ENCODE peak calls at places on chromosomes 13 and 19, in six cellular contexts. X is IMR-90, C is GM23338, M is brain microvascular endothelial cell, F is sigmoid colon, O is WERI-Rb-1. H is an unnamed sample. For H3K36me3 and H3K27me3, the result is how much of the 10 kb centered on the place peaks cover.

GRCh38 chr19:13993554-13994308 is 12.4 kb downstream of the RFX1 start:
- DNase-seq in O (no peak), C (no peak), X (no peak), F (no peak), M (peak), H (peak)

GRCh38 chr19:676343-677105 is at the start of gene FSTL3:
- DNase-seq in M (peak), X (no peak), C (no peak), O (no peak), F (no peak), H (peak)

GRCh38 chr19:2488942-2489731 is 13.2 kb downstream of the GADD45B start:
- DNase-seq in C (peak), X (no peak), M (no peak), F (no peak), O (no peak), H (peak)

GRCh38 chr19:10270616-10271394 is at the start of gene ICAM1:
- DNase-seq in O (peak), X (peak), F (peak), C (peak), M (peak), H (peak)

GRCh38 chr19:33558846-33559245 is 37.3 kb upstream of the PEPD start:
- DNase-seq in M (no peak), X (no peak), C (no peak), F (peak), O (no peak), H (no peak)

GRCh38 chr19:35738887-35739229 is 3.4 kb downstream of the IGFLR1 start:
- DNase-seq in X (no peak), C (no peak), F (no peak), O (no peak), M (no peak), H (no peak)

GRCh38 chr13:112105884-112106283 is 38.9 kb downstream of the SOX1 start:
- DNase-seq in F (no peak), M (no peak), O (no peak), X (no peak), C (peak), H (peak)

GRCh38 chr19:533485-534058 is 2.0 kb downstream of the CDC34 start:
- DNase-seq in X (no peak), F (peak), C (no peak), M (no peak), O (peak), H (no peak)

DNA sequence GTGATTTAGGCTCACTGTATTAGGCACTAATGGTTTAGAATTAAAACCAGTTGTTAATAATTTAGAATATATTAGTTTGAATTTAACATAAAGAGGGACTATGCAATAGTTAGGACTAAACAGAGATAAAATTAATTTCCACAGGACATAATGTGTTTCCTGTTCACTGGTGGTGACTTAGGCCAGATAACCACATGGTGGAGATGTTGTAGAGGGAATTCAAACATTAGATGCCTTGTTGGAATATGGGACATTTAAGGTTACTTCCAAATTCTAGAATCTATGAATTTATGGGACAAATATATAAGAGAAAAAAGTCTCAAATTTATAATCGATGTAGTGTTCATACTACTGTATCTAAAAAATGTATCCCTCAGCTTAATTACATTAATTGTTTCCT is 615.5 kb upstream of the KLHL1 start:
- DNase-seq in M (peak), F (no peak), C (no peak), O (no peak), X (no peak), H (no peak)
- H3K4me3 ChIP-seq in M (no peak), F (no peak), C (no peak), O (no peak), X (no peak), H (no peak)

DNA sequence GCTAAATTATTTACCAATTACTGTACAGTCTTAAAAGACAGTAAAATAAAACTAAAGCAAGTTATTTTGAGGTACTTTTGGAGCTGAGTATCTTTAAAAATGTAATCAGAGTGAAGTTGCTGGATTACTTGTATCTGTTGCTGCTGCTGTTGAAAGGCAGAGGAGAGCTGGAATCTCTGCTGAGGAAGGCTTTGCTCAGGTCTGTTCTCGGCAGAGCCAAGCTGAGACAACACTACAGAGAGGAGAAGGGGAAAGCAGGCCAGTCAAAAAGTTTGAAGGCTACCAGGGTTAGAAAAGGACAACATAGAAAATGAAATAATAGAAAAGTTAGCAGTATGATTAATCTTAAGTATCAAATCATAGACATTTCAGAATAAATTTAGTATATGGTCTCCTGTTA is 9.8 kb downstream of the EXOSC8 start:
- DNase-seq in M (no peak), C (no peak), O (no peak), X (no peak), F (no peak), H (no peak)
- H3K36me3 ChIP-seq in M (half or more), C (under half), O (under half), X (under half), F (half or more), H (under half)

GRCh38 chr19:41604831-41605230 is 22.0 kb downstream of the CEACAM4 start:
- DNase-seq in M (no peak), F (no peak), O (no peak), C (no peak), X (no peak), H (no peak)
- H3K27me3 ChIP-seq in M (under half), F (under half), O (half or more), C (half or more), X (under half), H (under half)

DNA sequence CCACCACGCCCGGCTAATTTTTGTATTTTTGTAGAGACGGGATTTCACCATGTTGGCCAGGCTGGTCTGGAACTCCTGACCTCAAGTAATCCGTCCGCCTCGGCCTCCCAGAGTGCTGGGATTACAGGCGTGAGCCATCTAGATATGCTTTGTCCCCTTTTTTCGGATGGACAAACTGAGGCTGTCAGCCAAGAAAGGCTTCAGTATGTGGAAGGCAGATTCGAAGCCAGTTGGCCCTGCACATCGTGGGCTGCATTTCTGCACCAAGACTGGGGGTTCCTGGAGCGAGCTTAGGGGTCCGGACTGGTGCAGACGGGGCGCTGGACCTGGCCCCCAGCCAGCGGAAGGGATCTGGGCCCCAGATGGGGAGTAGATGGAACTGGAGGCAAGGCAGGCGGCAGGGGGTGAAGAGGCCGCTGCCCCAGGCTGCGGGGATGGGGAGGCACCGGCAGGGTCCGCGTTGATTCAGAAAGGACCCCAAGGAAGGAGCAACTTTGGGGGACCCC is 9.7 kb upstream of the JUND start:
- DNase-seq in X (no peak), O (no peak), F (no peak), M (no peak), C (peak), H (peak)
- H3K4me3 ChIP-seq in X (peak), O (peak), F (peak), M (peak), C (peak), H (peak)